ENCODE peak calls at places on chromosome 6, in nine cellular contexts. C is BJ, M is cardiac muscle cell, O is bronchial epithelial cell, S is fibroblast of mammary gland, U is GM23338, I is prostate gland, D is tibial artery, N is upper lobe of right lung. G is an unnamed sample.
A peak's percentile ranks its signal among the peaks of the same experiment; 100 is the strongest.

GRCh38 chr6:162109466-162110040 is 618.0 kb downstream of the PRKN start:
- DNase-seq in S (peak; percentile 73), D (no peak), N (no peak), U (no peak), O (peak; percentile 86), I (no peak), C (no peak), M (no peak), G (no peak)

GRCh38 chr6:16683524-16684194 is 77.6 kb downstream of the ATXN1 start:
- DNase-seq in O (peak; percentile 92), I (peak; percentile 36), M (no peak), N (no peak), U (no peak), S (peak; percentile 89), D (peak; percentile 68), C (no peak), G (peak; percentile 96)

GRCh38 chr6:125511809-125512341 is 210.1 kb upstream of the HDDC2 start:
- DNase-seq in C (no peak), D (no peak), S (peak; percentile 70), U (no peak), N (no peak), I (no peak), M (no peak), O (peak; percentile 76), G (peak; percentile 19)

GRCh38 chr6:146433881-146434741 is 109.5 kb upstream of the RAB32 start:
- DNase-seq in I (no peak), O (peak; percentile 12), D (peak; percentile 25), C (no peak), M (peak; percentile 40), N (peak; percentile 65), S (peak; percentile 11), U (peak; percentile 60), G (no peak)

GRCh38 chr6:73696990-73697651 is 1.1 kb downstream of the CD109 start:
- DNase-seq in I (no peak), C (no peak), U (peak; percentile 37), M (no peak), O (peak; percentile 35), N (no peak), S (no peak), D (no peak), G (peak; percentile 58)

GRCh38 chr6:21079468-21080048 is 514.0 kb upstream of the SOX4 start:
- DNase-seq in D (no peak), I (no peak), C (peak; percentile 82), O (no peak), N (no peak), S (peak; percentile 16), U (no peak), M (no peak), G (no peak)

GRCh38 chr6:22892452-22892851 is 323.1 kb downstream of the HDGFL1 start:
- DNase-seq in M (no peak), D (no peak), U (no peak), S (peak; percentile 97), O (peak; percentile 99), C (peak; percentile 95), I (no peak), N (no peak), G (peak; percentile 91)

GRCh38 chr6:26604026-26604425 is 7.3 kb downstream of the ABT1 start:
- DNase-seq in O (no peak), U (no peak), S (no peak), N (no peak), C (no peak), D (no peak), M (no peak), I (no peak), G (no peak)

GRCh38 chr6:111187874-111188273 is 100.6 kb downstream of the SLC16A10 start:
- DNase-seq in N (no peak), C (no peak), D (no peak), S (no peak), O (no peak), U (no peak), I (no peak), M (no peak), G (no peak)

GRCh38 chr6:72413884-72414283 is 208.0 kb upstream of the KCNQ5 start:
- DNase-seq in U (no peak), I (no peak), M (no peak), S (no peak), D (no peak), C (no peak), O (no peak), N (no peak), G (peak; percentile 27)

GRCh38 chr6:6749791-6750434 is 161.4 kb downstream of the LY86 start:
- DNase-seq in U (peak; percentile 53), I (peak; percentile 48), S (peak; percentile 86), N (peak; percentile 73), D (peak; percentile 65), M (peak; percentile 20), O (peak; percentile 65), C (peak; percentile 43), G (peak; percentile 90)

GRCh38 chr6:154257074-154257473 is 99.5 kb downstream of the IPCEF1 start:
- DNase-seq in U (no peak), N (no peak), O (no peak), D (no peak), C (no peak), I (no peak), S (peak; percentile 10), M (no peak), G (no peak)

GRCh38 chr6:105794263-105794662 is 291.9 kb upstream of the PRDM1 start:
- DNase-seq in U (peak; percentile 44), C (no peak), D (peak; percentile 80), O (no peak), S (no peak), N (peak; percentile 80), M (peak; percentile 23), I (no peak), G (peak; percentile 42)

GRCh38 chr6:26520840-26521484 is 17.2 kb upstream of the HMGN4 start:
- DNase-seq in S (peak; percentile 79), O (peak; percentile 62), D (peak; percentile 85), U (peak; percentile 84), I (peak; percentile 88), M (peak; percentile 94), C (no peak), N (peak; percentile 94), G (peak; percentile 81)

GRCh38 chr6:123316733-123317323 is 319.9 kb downstream of the TRDN start:
- DNase-seq in U (peak; percentile 56), C (no peak), O (peak; percentile 26), I (no peak), S (peak; percentile 33), N (no peak), D (no peak), M (peak; percentile 43), G (peak; percentile 47)

GRCh38 chr6:125953502-125953875 is 3.1 kb upstream of the HINT3 start:
- DNase-seq in I (no peak), M (no peak), O (no peak), S (no peak), U (peak; percentile 76), D (no peak), N (no peak), C (no peak), G (peak; percentile 61)

GRCh38 chr6:108594640-108595039 is 33.9 kb downstream of the FOXO3 start:
- DNase-seq in I (peak; percentile 68), M (no peak), D (peak; percentile 57), S (no peak), C (no peak), U (no peak), O (peak; percentile 75), N (no peak), G (peak; percentile 13)

GRCh38 chr6:158782432-158783166 is 36.6 kb downstream of the EZR start:
- DNase-seq in I (no peak), N (no peak), U (no peak), S (no peak), M (no peak), D (no peak), C (no peak), O (no peak), G (no peak)

GRCh38 chr6:156804402-156804801 is 27.2 kb downstream of the ARID1B start:
- DNase-seq in M (no peak), N (no peak), S (no peak), C (no peak), U (no peak), O (no peak), D (no peak), I (no peak), G (no peak)

GRCh38 chr6:156699017-156699421 is 78.2 kb upstream of the ARID1B start:
- DNase-seq in I (no peak), U (no peak), N (no peak), M (no peak), C (no peak), S (peak; percentile 83), D (no peak), O (peak; percentile 99), G (peak; percentile 91)

GRCh38 chr6:35185971-35186370 is 27.8 kb upstream of the SCUBE3 start:
- DNase-seq in C (no peak), M (no peak), I (no peak), O (no peak), U (no peak), D (no peak), N (no peak), S (no peak), G (peak; percentile 52)

GRCh38 chr6:35955071-35955470 is 34.2 kb upstream of the SRPK1 start:
- DNase-seq in I (no peak), M (no peak), N (no peak), D (no peak), C (no peak), O (peak; percentile 79), S (peak; percentile 86), U (no peak), G (peak; percentile 85)

GRCh38 chr6:129609635-129610034 is 100.3 kb downstream of the ARHGAP18 start:
- DNase-seq in M (no peak), C (no peak), O (no peak), I (no peak), D (peak; percentile 32), U (no peak), S (no peak), N (no peak), G (no peak)
- H3K4me3 ChIP-seq in M (no peak overlapping the region), C (no peak overlapping the region), O (no peak overlapping the region), I (no peak overlapping the region), D (no peak overlapping the region), U (no peak overlapping the region), S (no peak overlapping the region), N (no peak overlapping the region), G (no peak overlapping the region)

DNA sequence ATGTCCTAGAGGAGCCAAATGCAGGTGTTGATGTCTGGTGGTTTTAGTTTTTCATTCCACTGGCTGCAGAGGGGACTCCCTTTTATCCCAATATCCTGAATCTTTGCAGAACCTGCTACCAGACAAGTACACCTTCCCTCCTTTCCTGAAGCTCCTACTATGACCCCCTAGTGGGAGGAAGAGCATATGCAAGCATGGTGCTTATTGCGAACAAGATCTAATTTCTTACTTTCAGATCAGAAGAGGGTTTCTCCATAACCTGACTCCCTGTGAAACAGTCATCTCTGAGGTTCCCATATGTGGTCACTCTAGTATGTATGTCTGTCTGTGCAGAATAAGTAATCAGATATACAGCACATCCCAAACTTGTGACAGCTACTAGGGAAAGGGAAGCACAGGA is 277.2 kb downstream of the ARHGAP18 start:
- DNase-seq in O (peak; percentile 33), S (peak; percentile 18), N (no peak), D (no peak), U (peak; percentile 32), M (no peak), I (no peak), C (no peak), G (peak; percentile 31)
- TF ChIP-seq CTCF in O (peak; percentile 16), S (peak; percentile 33), N (no peak), D (no peak), U (peak; percentile 30), M (no peak), I (no peak), C (peak; percentile 19), G (peak; percentile 60)

GRCh38 chr6:14109411-14109826 is 8.2 kb upstream of the CD83 start:
- DNase-seq in O (no peak), D (no peak), I (no peak), M (no peak), N (no peak), C (no peak), U (no peak), S (no peak), G (no peak)
- H3K4me3 ChIP-seq in O (no peak overlapping the region), D (no peak overlapping the region), I (no peak overlapping the region), M (no peak overlapping the region), N (no peak overlapping the region), C (no peak overlapping the region), U (no peak overlapping the region), S (no peak overlapping the region), G (no peak overlapping the region)

GRCh38 chr6:101393291-101394251 is at the start of gene GRIK2:
- DNase-seq in M (peak; percentile 78), N (peak; percentile 69), S (peak; percentile 24), I (peak; percentile 42), U (peak; percentile 82), D (no peak), C (no peak), O (no peak), G (peak; percentile 45)
- TF ChIP-seq CTCF in M (peak; percentile 47), N (no peak), S (no peak), I (no peak), U (peak; percentile 38), D (no peak), C (peak; percentile 49), O (peak; percentile 57), G (peak; percentile 24)

G was measured in PC-3.